ENCODE peak calls at places on chromosomes 7 and 10, in nine cellular contexts. G is H9, Q is NCI-H2227 treated with DMSO at 0.1 percent for 48 hours, P is NCI-H510A, E is HTR-8/SVneo, F is RWPE1, O is NCI-H187, B is hepatic stellate cell, H is lung. K is an unnamed sample.

GRCh38 chr10:117370205-117370604 is 5.0 kb downstream of the PDZD8 start:
- DNase-seq in G (no peak), Q (no peak), P (no peak), E (no peak), F (no peak), O (no peak), B (no peak), H (no peak), K (no peak)

GRCh38 chr7:33719059-33719581 is 186.2 kb upstream of the BMPER start:
- DNase-seq in G (no peak), Q (no peak), P (no peak), E (no peak), F (no peak), O (no peak), B (no peak), H (no peak), K (no peak)

GRCh38 chr7:43516581-43517342 is 66.1 kb upstream of the STK17A start:
- DNase-seq in G (no peak), Q (peak), P (no peak), E (no peak), F (peak), O (no peak), B (no peak), H (no peak), K (no peak)

GRCh38 chr10:70551971-70552422 is 50.5 kb downstream of the PRF1 start:
- DNase-seq in G (no peak), Q (no peak), P (no peak), E (no peak), F (no peak), O (no peak), B (no peak), H (peak), K (no peak)

GRCh38 chr7:147497246-147497645 is 1093.3 kb upstream of the C7orf33 start:
- DNase-seq in G (no peak), Q (no peak), P (no peak), E (no peak), F (no peak), O (no peak), B (no peak), H (no peak), K (no peak)

GRCh38 chr10:61262486-61263261 is 190.5 kb downstream of the TMEM26 start:
- DNase-seq in G (no peak), Q (no peak), P (no peak), E (no peak), F (no peak), O (no peak), B (peak), H (no peak), K (no peak)

GRCh38 chr10:116183733-116184447 is 89.1 kb downstream of the GFRA1 start:
- DNase-seq in G (peak), Q (no peak), P (no peak), E (peak), F (peak), O (no peak), B (no peak), H (no peak), K (no peak)

GRCh38 chr10:99672884-99673283 is 13.6 kb downstream of the ENTPD7 start:
- DNase-seq in G (no peak), Q (no peak), P (no peak), E (no peak), F (no peak), O (no peak), B (no peak), H (no peak), K (no peak)

GRCh38 chr7:101243786-101244384 is 996 bp downstream of the FIS1 start:
- DNase-seq in G (peak), Q (no peak), P (no peak), E (no peak), F (no peak), O (no peak), B (peak), H (no peak), K (no peak)

GRCh38 chr7:129468087-129468486 is 33.9 kb downstream of the STRIP2 start:
- DNase-seq in G (no peak), Q (no peak), P (no peak), E (no peak), F (no peak), O (no peak), B (peak), H (no peak), K (no peak)

GRCh38 chr7:130114776-130115175 is 44.4 kb downstream of the KLHDC10 start:
- DNase-seq in G (no peak), Q (no peak), P (no peak), E (no peak), F (peak), O (no peak), B (no peak), H (no peak), K (peak)

GRCh38 chr7:107815254-107815882 is 12.3 kb upstream of the SLC26A3 start:
- DNase-seq in G (no peak), Q (no peak), P (no peak), E (no peak), F (no peak), O (no peak), B (no peak), H (no peak), K (no peak)

GRCh38 chr7:158612546-158612945 is 24.9 kb upstream of the PTPRN2 start:
- DNase-seq in G (no peak), Q (no peak), P (no peak), E (no peak), F (no peak), O (no peak), B (no peak), H (no peak), K (no peak)

GRCh38 chr10:79374312-79375191 is 27.3 kb downstream of the PPIF start:
- DNase-seq in G (peak), Q (peak), P (peak), E (peak), F (peak), O (peak), B (peak), H (peak), K (peak)

GRCh38 chr10:123009105-123009805 is 449 bp downstream of the ACADSB start:
- DNase-seq in G (no peak), Q (no peak), P (no peak), E (no peak), F (peak), O (no peak), B (peak), H (no peak), K (no peak)

GRCh38 chr7:48455363-48455762 is 284.1 kb downstream of the ABCA13 start:
- DNase-seq in G (no peak), Q (no peak), P (no peak), E (no peak), F (no peak), O (no peak), B (no peak), H (no peak), K (no peak)

GRCh38 chr10:130244928-130245495 is 108.8 kb downstream of the GLRX3 start:
- DNase-seq in G (no peak), Q (no peak), P (no peak), E (no peak), F (no peak), O (no peak), B (no peak), H (no peak), K (no peak)

GRCh38 chr10:76437011-76437410 is 1005.6 kb downstream of the LRMDA start:
- DNase-seq in G (no peak), Q (no peak), P (no peak), E (no peak), F (no peak), O (no peak), B (no peak), H (no peak), K (no peak)

GRCh38 chr7:37149019-37149814 is 299.4 kb downstream of the ELMO1 start:
- DNase-seq in G (no peak), Q (no peak), P (no peak), E (no peak), F (no peak), O (no peak), B (no peak), H (no peak), K (no peak)

GRCh38 chr10:100519321-100520051 is at the start of gene SEC31B:
- DNase-seq in G (peak), Q (no peak), P (peak), E (no peak), F (no peak), O (no peak), B (peak), H (no peak), K (no peak)

GRCh38 chr10:7408003-7408493 is 2.8 kb downstream of the SFMBT2 start:
- DNase-seq in G (peak), Q (no peak), P (no peak), E (no peak), F (no peak), O (no peak), B (no peak), H (peak), K (no peak)

GRCh38 chr7:73570977-73571376 is 7.4 kb downstream of the TBL2 start:
- DNase-seq in G (no peak), Q (no peak), P (no peak), E (no peak), F (no peak), O (no peak), B (no peak), H (no peak), K (no peak)

GRCh38 chr7:47345754-47346377 is 236.0 kb downstream of the TNS3 start:
- DNase-seq in G (no peak), Q (no peak), P (no peak), E (no peak), F (no peak), O (no peak), B (no peak), H (no peak), K (no peak)

GRCh38 chr10:62388328-62388727 is 14.2 kb downstream of the ZNF365 start:
- DNase-seq in G (peak), Q (no peak), P (no peak), E (no peak), F (no peak), O (no peak), B (no peak), H (no peak), K (no peak)

GRCh38 chr7:57211428-57212100 is 79.3 kb upstream of the ZNF479 start:
- DNase-seq in G (no peak), Q (no peak), P (no peak), E (no peak), F (no peak), O (no peak), B (no peak), H (no peak), K (no peak)

GRCh38 chr7:45582868-45583277 is 8.7 kb downstream of the ADCY1 start:
- DNase-seq in G (no peak), Q (no peak), P (no peak), E (no peak), F (no peak), O (no peak), B (no peak), H (no peak), K (no peak)

GRCh38 chr10:110495731-110496552 is 1.8 kb upstream of the DUSP5 start:
- DNase-seq in G (peak), Q (no peak), P (no peak), E (no peak), F (peak), O (no peak), B (no peak), H (no peak), K (peak)

GRCh38 chr10:1785835-1786234 is 48.5 kb upstream of the ADARB2 start:
- DNase-seq in G (no peak), Q (no peak), P (no peak), E (no peak), F (no peak), O (no peak), B (no peak), H (no peak), K (no peak)

GRCh38 chr10:32692174-32692573 is 246.2 kb downstream of the CCDC7 start:
- DNase-seq in G (no peak), Q (no peak), P (no peak), E (peak), F (peak), O (peak), B (peak), H (no peak), K (peak)

GRCh38 chr10:91162050-91162494 is 58.4 kb upstream of the PCGF5 start:
- DNase-seq in G (no peak), Q (no peak), P (peak), E (peak), F (peak), O (no peak), B (peak), H (no peak), K (no peak)

GRCh38 chr7:31687024-31687423 is at the start of gene PPP1R17:
- DNase-seq in G (peak), Q (no peak), P (no peak), E (no peak), F (no peak), O (no peak), B (no peak), H (no peak), K (no peak)

GRCh38 chr7:91046322-91047088 is 217.7 kb upstream of the FZD1 start:
- DNase-seq in G (no peak), Q (no peak), P (no peak), E (no peak), F (no peak), O (no peak), B (no peak), H (no peak), K (no peak)

GRCh38 chr10:49183596-49184542 is 4.3 kb downstream of the TMEM273 start:
- DNase-seq in G (no peak), Q (no peak), P (no peak), E (no peak), F (no peak), O (no peak), B (no peak), H (peak), K (no peak)

GRCh38 chr7:134708692-134709091 is 62.0 kb downstream of the BPGM start:
- DNase-seq in G (no peak), Q (no peak), P (no peak), E (no peak), F (no peak), O (no peak), B (no peak), H (no peak), K (no peak)

GRCh38 chr10:95260909-95261552 is 29.8 kb downstream of the PDLIM1 start:
- DNase-seq in G (no peak), Q (no peak), P (no peak), E (no peak), F (no peak), O (no peak), B (peak), H (no peak), K (no peak)

GRCh38 chr7:108442039-108442568 is 14.1 kb downstream of the NRCAM start:
- DNase-seq in G (no peak), Q (no peak), P (peak), E (no peak), F (peak), O (peak), B (no peak), H (no peak), K (peak)